ENCODE peak calls at places on chromosomes 2 and 18, in six cellular contexts. P is uterus; W is kidney; R is lung; V is neural progenitor cell; Y is CD4-positive, alpha-beta T cell. Z is an unnamed sample.

GRCh38 chr18:59570101-59570875 is 126.9 kb downstream of the CCBE1 start:
- DNase-seq in Y (no peak), V (peak; percentile 43), R (no peak), W (no peak), P (no peak), Z (no peak)

GRCh38 chr2:95062716-95063400 is 37.4 kb downstream of the MAL start:
- DNase-seq in Y (no peak), V (no peak), R (no peak), P (no peak), W (no peak), Z (peak; percentile 54)

GRCh38 chr2:164599954-164600589 is 21.2 kb downstream of the GRB14 start:
- DNase-seq in W (no peak), V (peak; percentile 84), R (peak; percentile 46), Y (no peak), P (no peak), Z (peak; percentile 29)

GRCh38 chr2:103792039-103792438 is 1030.2 kb downstream of the TMEM182 start:
- DNase-seq in Y (no peak), P (no peak), W (no peak), R (no peak), V (peak; percentile 32), Z (no peak)

GRCh38 chr18:55988537-55988936 is 400.5 kb upstream of the TCF4 start:
- DNase-seq in W (no peak), R (no peak), V (no peak), P (no peak), Y (no peak), Z (no peak)

GRCh38 chr2:150167711-150168110 is 319.8 kb downstream of the RND3 start:
- DNase-seq in R (no peak), W (no peak), Y (no peak), V (no peak), P (no peak), Z (peak; percentile 26)

GRCh38 chr2:136141510-136142154 is 23.7 kb upstream of the CXCR4 start:
- DNase-seq in V (peak; percentile 25), W (no peak), R (no peak), Y (no peak), P (no peak), Z (no peak)

GRCh38 chr2:99957724-99958123 is 184.7 kb downstream of the AFF3 start:
- DNase-seq in P (no peak), V (no peak), Y (no peak), R (no peak), W (no peak), Z (no peak)

GRCh38 chr2:128160616-128161275 is 69.7 kb downstream of the UGGT1 start:
- DNase-seq in W (no peak), R (no peak), V (no peak), P (no peak), Y (no peak), Z (no peak)

GRCh38 chr2:16281451-16282330 is 341.3 kb downstream of the MYCN start:
- DNase-seq in R (no peak), Y (no peak), V (peak; percentile 71), P (no peak), W (no peak), Z (peak; percentile 34)

GRCh38 chr2:240596491-240596931 is 10.0 kb downstream of the CAPN10 start:
- DNase-seq in V (no peak), R (no peak), W (peak; percentile 75), Y (no peak), P (peak; percentile 52), Z (no peak)

GRCh38 chr2:8312861-8313768 is 368.7 kb upstream of the ID2 start:
- DNase-seq in W (no peak), P (no peak), R (no peak), V (peak; percentile 39), Y (no peak), Z (peak; percentile 79)

GRCh38 chr2:233455491-233455890 is 101.2 kb downstream of the DGKD start:
- DNase-seq in W (peak; percentile 34), R (no peak), Y (no peak), V (no peak), P (no peak), Z (no peak)

GRCh38 chr2:235127909-235128308 is 176.1 kb downstream of the SH3BP4 start:
- DNase-seq in R (no peak), Y (no peak), V (no peak), P (no peak), W (no peak), Z (no peak)

GRCh38 chr2:29113027-29113686 is 2.1 kb upstream of the CLIP4 start:
- DNase-seq in R (no peak), Y (no peak), V (no peak), P (no peak), W (no peak), Z (no peak)

GRCh38 chr2:105571445-105571987 is 172.7 kb upstream of the FHL2 start:
- DNase-seq in V (no peak), P (no peak), W (peak; percentile 84), R (no peak), Y (no peak), Z (no peak)

GRCh38 chr2:8511868-8512612 is 169.8 kb upstream of the ID2 start:
- DNase-seq in Y (no peak), R (no peak), W (no peak), V (no peak), P (no peak), Z (no peak)

GRCh38 chr2:100878000-100878786 is 58.3 kb downstream of the NPAS2 start:
- DNase-seq in R (no peak), P (no peak), Y (no peak), W (peak; percentile 83), V (no peak), Z (no peak)

GRCh38 chr18:66754335-66754734 is 150.4 kb upstream of the CDH19 start:
- DNase-seq in R (no peak), V (no peak), P (no peak), Y (no peak), W (no peak), Z (no peak)

GRCh38 chr18:66752733-66753132 is 148.8 kb upstream of the CDH19 start:
- DNase-seq in V (no peak), P (no peak), W (no peak), R (no peak), Y (no peak), Z (no peak)

GRCh38 chr18:66749475-66750035 is 145.7 kb upstream of the CDH19 start:
- DNase-seq in R (no peak), P (no peak), V (no peak), W (no peak), Y (no peak), Z (no peak)

DNA sequence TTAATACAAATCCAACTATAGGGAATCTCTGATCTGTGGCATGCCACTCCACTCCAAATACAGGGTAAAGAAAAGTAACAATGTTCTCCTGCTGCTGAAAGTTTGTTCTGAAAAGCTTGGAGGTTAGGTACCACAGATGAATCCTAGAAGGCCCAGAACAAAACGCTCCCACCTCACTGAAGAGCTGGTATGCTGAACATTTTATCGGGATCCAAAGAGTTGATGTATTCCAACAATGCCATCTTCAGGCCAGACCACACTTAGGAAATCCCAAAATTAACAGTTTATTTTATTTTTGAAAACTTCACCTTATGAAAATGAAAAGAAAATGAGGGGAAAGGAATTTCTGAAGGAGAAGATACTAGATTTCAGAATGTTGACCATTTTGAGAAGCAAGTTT is 145.1 kb upstream of the CDH19 start:
- DNase-seq in P (no peak), R (no peak), V (peak; percentile 34), W (no peak), Y (no peak), Z (no peak)
- TF ChIP-seq CTCF in P (no peak), R (no peak), V (peak; percentile 44), W (no peak), Y (no peak), Z (no peak)

GRCh38 chr2:26727641-26728561 is 35.4 kb downstream of the KCNK3 start:
- DNase-seq in V (no peak), R (no peak), Y (no peak), W (peak; percentile 71), P (no peak), Z (no peak)
- TF ChIP-seq CTCF in V (no peak), R (no peak), Y (no peak), W (no peak), P (no peak), Z (no peak)

GRCh38 chr2:146523218-146523617 is 1321.6 kb upstream of the ACVR2A start:
- DNase-seq in W (no peak), Y (no peak), R (no peak), P (no peak), V (no peak), Z (peak; percentile 3)
- TF ChIP-seq CTCF in W (no peak), Y (no peak), R (no peak), P (no peak), V (peak; percentile 56), Z (no peak)

GRCh38 chr2:64217198-64217869 is 73.1 kb upstream of the PELI1 start:
- DNase-seq in W (no peak), P (no peak), Y (no peak), R (no peak), V (no peak), Z (no peak)
- TF ChIP-seq CTCF in W (no peak), P (no peak), Y (no peak), R (no peak), V (no peak), Z (no peak)

GRCh38 chr2:1887915-1888314 is 143.6 kb upstream of the PXDN start:
- DNase-seq in P (no peak), V (peak; percentile 29), R (no peak), Y (no peak), W (no peak), Z (no peak)
- TF ChIP-seq CTCF in P (no peak), V (peak; percentile 50), R (no peak), Y (no peak), W (peak; percentile 15), Z (no peak)

GRCh38 chr2:172106128-172106961 is 3.6 kb upstream of the DLX2 start:
- DNase-seq in W (peak; percentile 75), P (no peak), R (no peak), V (peak; percentile 82), Y (no peak), Z (peak; percentile 56)
- TF ChIP-seq CTCF in W (peak; percentile 4), P (no peak), R (no peak), V (peak; percentile 51), Y (peak; percentile 33), Z (peak; percentile 41)

Z was measured in GM20000.